ENCODE peak calls at places on chromosomes 3 and 15, in four cellular contexts. D is Peyer's patch, A is aorta, V is body of pancreas. O is an unnamed sample.

GRCh38 chr15:26971303-26972018 is 480 bp downstream of the GABRG3 start:
- DNase-seq in D (no peak), A (no peak), V (no peak), O (peak; percentile 65)

GRCh38 chr3:194381460-194381875 is 11.9 kb upstream of the LRRC15 start:
- DNase-seq in D (no peak), A (peak; percentile 60), V (peak; percentile 16), O (no peak)

GRCh38 chr15:53962646-53963561 is 15.3 kb upstream of the UNC13C start:
- DNase-seq in D (no peak), A (peak; percentile 70), V (no peak), O (peak; percentile 33)

GRCh38 chr3:72683068-72683467 is 165.2 kb downstream of the SHQ1 start:
- DNase-seq in D (no peak), A (no peak), V (no peak), O (peak; percentile 13)

GRCh38 chr3:125313060-125313635 is 62.0 kb downstream of the ZNF148 start:
- DNase-seq in D (no peak), A (no peak), V (no peak), O (no peak)

GRCh38 chr3:120450914-120451669 is at the start of gene FSTL1:
- DNase-seq in D (no peak), A (peak; percentile 91), V (peak; percentile 47), O (peak; percentile 91)

GRCh38 chr15:34850121-34850520 is 54.8 kb upstream of the ACTC1 start:
- DNase-seq in D (no peak), A (peak; percentile 76), V (no peak), O (no peak)

GRCh38 chr3:17605032-17605431 is 137.4 kb downstream of the TBC1D5 start:
- DNase-seq in D (no peak), A (no peak), V (no peak), O (no peak)

GRCh38 chr3:15205934-15206661 is at the start of gene CAPN7:
- DNase-seq in D (peak; percentile 96), A (peak; percentile 98), V (peak; percentile 97), O (peak; percentile 94)

GRCh38 chr3:52176951-52177700 is 20.8 kb upstream of the ALAS1 start:
- DNase-seq in D (no peak), A (peak; percentile 69), V (peak; percentile 65), O (no peak)

GRCh38 chr3:1535361-1535760 is 442.5 kb downstream of the CNTN6 start:
- DNase-seq in D (no peak), A (no peak), V (no peak), O (no peak)

GRCh38 chr15:88518903-88519302 is 27.6 kb downstream of the DET1 start:
- DNase-seq in D (no peak), A (no peak), V (no peak), O (no peak)

GRCh38 chr3:187318819-187319616 is 27.5 kb upstream of the MASP1 start:
- DNase-seq in D (peak; percentile 35), A (no peak), V (peak; percentile 58), O (peak; percentile 84)

GRCh38 chr3:158560979-158561378 is 10.0 kb upstream of the MLF1 start:
- DNase-seq in D (no peak), A (no peak), V (no peak), O (no peak)

GRCh38 chr3:187733371-187733770 is 11.9 kb downstream of the BCL6 start:
- DNase-seq in D (no peak), A (no peak), V (no peak), O (no peak)

GRCh38 chr3:111077384-111077783 is 5.8 kb downstream of the NECTIN3 start:
- DNase-seq in D (no peak), A (no peak), V (no peak), O (no peak)

GRCh38 chr3:172607305-172608121 is 84.3 kb upstream of the TNFSF10 start:
- DNase-seq in D (no peak), A (no peak), V (no peak), O (peak; percentile 52)

GRCh38 chr3:139024968-139025367 is 4.2 kb upstream of the PRR23B start:
- DNase-seq in D (no peak), A (no peak), V (no peak), O (no peak)

GRCh38 chr15:82803793-82804574 is 1.9 kb downstream of the FSD2 start:
- DNase-seq in D (no peak), A (no peak), V (no peak), O (no peak)

GRCh38 chr3:48960841-48961413 is 29.1 kb upstream of the P4HTM start:
- DNase-seq in D (no peak), A (no peak), V (no peak), O (no peak)

GRCh38 chr3:46861293-46861995 is 1.8 kb downstream of the MYL3 start:
- DNase-seq in D (no peak), A (peak; percentile 42), V (peak; percentile 17), O (no peak)

GRCh38 chr15:41828747-41829270 is 917 bp downstream of the JMJD7 start:
- DNase-seq in D (no peak), A (no peak), V (no peak), O (no peak)

GRCh38 chr3:34675383-34676120 is 877.1 kb downstream of the PDCD6IP start:
- DNase-seq in D (no peak), A (no peak), V (no peak), O (no peak)

GRCh38 chr3:66220066-66220465 is 735 bp upstream of the SLC25A26 start:
- DNase-seq in D (no peak), A (no peak), V (no peak), O (no peak)

DNA sequence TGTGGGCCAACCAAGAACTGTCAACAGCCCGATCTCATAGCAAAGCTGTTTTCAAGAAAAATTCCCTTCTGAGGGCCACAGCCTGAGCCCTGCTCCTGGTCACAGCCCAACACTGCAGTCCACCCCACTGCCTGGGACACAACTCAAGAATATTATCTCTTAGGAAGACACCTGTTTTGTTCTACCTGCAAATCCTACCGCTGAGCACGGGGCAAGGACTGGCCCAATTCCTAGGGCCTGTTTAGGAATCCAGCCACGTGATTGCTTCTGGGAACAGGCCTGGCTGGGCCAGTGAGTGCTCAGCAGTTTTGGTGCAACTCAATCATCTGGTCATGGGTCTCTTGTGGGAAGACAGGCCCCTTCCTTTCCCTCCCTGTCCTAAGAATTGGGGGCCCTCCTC is 8.3 kb downstream of the ISLR2 start:
- DNase-seq in D (no peak), A (no peak), V (no peak), O (no peak)
- H3K36me3 ChIP-seq in D (no peaks in the 10 kb centered on the region), A (no peaks in the 10 kb centered on the region), V (no peaks in the 10 kb centered on the region), O (no peaks in the 10 kb centered on the region)

GRCh38 chr3:12909710-12910109 is 68.3 kb upstream of the RPL32 start:
- DNase-seq in D (no peak), A (no peak), V (no peak), O (no peak)
- H3K36me3 ChIP-seq in D (no peaks in the 10 kb centered on the region), A (peaks cover 26% of the 10 kb centered on the region), V (peaks cover 32% of the 10 kb centered on the region), O (no peaks in the 10 kb centered on the region)

GRCh38 chr15:39622660-39623549 is 42.0 kb downstream of the THBS1 start:
- DNase-seq in D (no peak), A (no peak), V (no peak), O (no peak)

GRCh38 chr15:39624806-39625205 is 43.9 kb downstream of the THBS1 start:
- DNase-seq in D (peak; percentile 34), A (peak; percentile 77), V (peak; percentile 53), O (no peak)

GRCh38 chr15:39621961-39622360 is 41.1 kb downstream of the THBS1 start:
- DNase-seq in D (no peak), A (no peak), V (no peak), O (no peak)

GRCh38 chr15:39625451-39625850 is 44.6 kb downstream of the THBS1 start:
- DNase-seq in D (no peak), A (no peak), V (no peak), O (no peak)

GRCh38 chr15:39623550-39623931 is 42.7 kb downstream of the THBS1 start:
- DNase-seq in D (peak; percentile 36), A (no peak), V (no peak), O (no peak)
- H3K36me3 ChIP-seq in D (no peaks in the 10 kb centered on the region), A (no peaks in the 10 kb centered on the region), V (no peaks in the 10 kb centered on the region), O (no peaks in the 10 kb centered on the region)

DNA sequence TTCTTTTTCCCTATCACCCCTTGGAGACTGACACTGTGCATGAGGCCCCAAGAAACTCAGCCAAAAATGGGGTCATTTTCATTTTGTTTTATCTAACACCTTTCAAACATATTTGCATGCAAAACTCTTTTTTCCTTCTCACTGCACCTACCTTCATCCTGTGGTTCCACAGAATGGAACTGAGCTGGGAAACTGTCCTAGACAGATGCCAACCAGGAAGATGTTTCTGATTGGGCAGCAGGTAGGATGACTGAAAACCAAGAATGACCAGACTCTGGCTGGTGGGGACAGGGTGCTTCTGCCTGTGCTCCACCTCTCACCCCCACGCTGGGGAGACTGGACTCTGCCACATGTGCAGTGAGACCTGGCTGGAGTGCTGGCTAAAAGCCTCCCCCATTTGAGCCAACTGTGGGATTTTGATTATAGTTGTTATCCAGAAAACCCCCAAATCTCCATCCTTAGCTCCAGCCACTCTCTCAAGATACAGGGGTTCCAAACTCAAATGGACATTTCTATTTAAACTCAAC is 5.2 kb downstream of the PPIB start:
- DNase-seq in D (no peak), A (no peak), V (no peak), O (no peak)
- H3K36me3 ChIP-seq in D (no peaks in the 10 kb centered on the region), A (peaks cover 21% of the 10 kb centered on the region), V (peaks cover 36% of the 10 kb centered on the region), O (no peaks in the 10 kb centered on the region)

DNA sequence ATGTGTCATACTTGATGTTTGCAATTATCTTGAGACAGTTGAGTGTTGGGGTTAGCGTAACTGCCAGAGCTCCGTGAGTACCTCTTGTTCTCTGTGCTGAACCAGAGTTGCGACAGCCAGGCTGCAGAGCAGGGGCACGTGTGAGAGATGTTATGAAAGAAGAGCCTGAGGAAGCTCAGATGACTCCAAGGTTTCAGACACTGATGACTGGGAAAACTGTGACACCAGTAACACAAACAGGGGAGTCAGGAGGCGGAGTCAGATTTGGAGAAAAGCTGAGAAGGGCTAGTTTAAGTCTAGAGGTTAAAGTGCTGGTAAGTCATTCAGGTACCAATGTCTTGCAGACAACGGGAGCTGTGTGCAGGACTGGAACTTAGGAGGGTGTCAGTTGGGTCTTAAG is 45.0 kb downstream of the BLM start:
- DNase-seq in D (no peak), A (peak; percentile 74), V (peak; percentile 23), O (no peak)
- H3K36me3 ChIP-seq in D (no peaks in the 10 kb centered on the region), A (no peaks in the 10 kb centered on the region), V (no peaks in the 10 kb centered on the region), O (peaks cover 6% of the 10 kb centered on the region)

GRCh38 chr15:89783111-89783860 is 7.2 kb downstream of the MESP2 start:
- DNase-seq in D (no peak), A (no peak), V (peak; percentile 64), O (no peak)
- H3K36me3 ChIP-seq in D (no peaks in the 10 kb centered on the region), A (no peaks in the 10 kb centered on the region), V (peaks cover 3% of the 10 kb centered on the region), O (no peaks in the 10 kb centered on the region)

GRCh38 chr3:8868996-8869395 is 94.3 kb downstream of the RAD18 start:
- DNase-seq in D (no peak), A (no peak), V (no peak), O (no peak)
- H3K36me3 ChIP-seq in D (no peaks in the 10 kb centered on the region), A (no peaks in the 10 kb centered on the region), V (no peaks in the 10 kb centered on the region), O (no peaks in the 10 kb centered on the region)

GRCh38 chr3:171416666-171417065 is 43.5 kb downstream of the TNIK start:
- DNase-seq in D (no peak), A (no peak), V (no peak), O (no peak)

GRCh38 chr3:171417813-171418212 is 42.4 kb downstream of the TNIK start:
- DNase-seq in D (no peak), A (no peak), V (no peak), O (no peak)

GRCh38 chr3:171417137-171417536 is 43.1 kb downstream of the TNIK start:
- DNase-seq in D (no peak), A (no peak), V (no peak), O (no peak)

GRCh38 chr3:171415070-171415469 is 45.1 kb downstream of the TNIK start:
- DNase-seq in D (no peak), A (no peak), V (no peak), O (no peak)

GRCh38 chr3:171416061-171416460 is 44.1 kb downstream of the TNIK start:
- DNase-seq in D (no peak), A (no peak), V (no peak), O (no peak)
- H3K36me3 ChIP-seq in D (no peaks in the 10 kb centered on the region), A (no peaks in the 10 kb centered on the region), V (no peaks in the 10 kb centered on the region), O (no peaks in the 10 kb centered on the region)

O was measured in neural progenitor cell.